ENCODE peak calls at places on chromosomes 2 and 18, in eight cellular contexts. O is heart left ventricle, X is A549, S is body of pancreas, Z is right lobe of liver, F is GM12878, H is IMR-90, G is HepG2. V is an unnamed sample.

GRCh38 chr2:208101716-208102631 is 22.4 kb downstream of the CRYGD start:
- ATAC-seq in O (peak; percentile 47), X (peak; percentile 87), S (no peak), Z (peak; percentile 84), F (no peak), H (peak; percentile 79), G (peak; percentile 79), V (no peak)

GRCh38 chr18:77025123-77025522 is 107.5 kb downstream of the MBP start:
- ATAC-seq in O (no peak), X (no peak), S (no peak), Z (no peak), F (no peak), H (no peak), G (no peak), V (no peak)

GRCh38 chr2:72788756-72789155 is 37.1 kb downstream of the EXOC6B start:
- ATAC-seq in O (peak; percentile 80), X (peak; percentile 58), S (no peak), Z (peak; percentile 24), F (no peak), H (peak; percentile 75), G (no peak), V (peak; percentile 58)

GRCh38 chr2:106323337-106324013 is 129.4 kb upstream of the UXS1 start:
- ATAC-seq in O (no peak), X (no peak), S (no peak), Z (no peak), F (no peak), H (no peak), G (no peak), V (no peak)

GRCh38 chr18:62767321-62767720 is 52.0 kb downstream of the PHLPP1 start:
- ATAC-seq in O (no peak), X (no peak), S (peak; percentile 78), Z (peak; percentile 62), F (peak; percentile 32), H (peak; percentile 29), G (no peak), V (no peak)

GRCh38 chr2:106363788-106364187 is 104.4 kb downstream of the RGPD3 start:
- ATAC-seq in O (no peak), X (no peak), S (no peak), Z (no peak), F (no peak), H (no peak), G (no peak), V (no peak)

GRCh38 chr18:80148316-80149199 is 39.5 kb downstream of the ADNP2 start:
- ATAC-seq in O (peak; percentile 38), X (no peak), S (peak; percentile 43), Z (peak; percentile 22), F (no peak), H (no peak), G (peak; percentile 16), V (no peak)

GRCh38 chr2:38610851-38611801 is 8.4 kb upstream of the HNRNPLL start:
- ATAC-seq in O (no peak), X (no peak), S (no peak), Z (peak; percentile 80), F (peak; percentile 87), H (peak; percentile 44), G (peak; percentile 93), V (no peak)

GRCh38 chr2:73730810-73731209 is 6.3 kb downstream of the TPRKB start:
- ATAC-seq in O (peak; percentile 93), X (no peak), S (no peak), Z (no peak), F (no peak), H (no peak), G (no peak), V (no peak)

GRCh38 chr2:113283704-113284284 is 5.1 kb upstream of the PAX8 start:
- ATAC-seq in O (peak; percentile 88), X (peak; percentile 93), S (peak; percentile 72), Z (peak; percentile 59), F (no peak), H (peak; percentile 95), G (peak; percentile 16), V (peak; percentile 93)

GRCh38 chr2:240930096-240930630 is 24.0 kb downstream of the CROCC2 start:
- ATAC-seq in O (no peak), X (no peak), S (no peak), Z (no peak), F (no peak), H (no peak), G (no peak), V (no peak)

GRCh38 chr2:164675027-164675426 is 53.7 kb upstream of the GRB14 start:
- ATAC-seq in O (no peak), X (no peak), S (no peak), Z (peak; percentile 96), F (no peak), H (no peak), G (peak; percentile 42), V (no peak)

GRCh38 chr2:48696881-48697280 is 58.6 kb downstream of the LHCGR start:
- ATAC-seq in O (no peak), X (no peak), S (no peak), Z (no peak), F (no peak), H (no peak), G (no peak), V (no peak)

GRCh38 chr2:48693066-48693465 is 62.5 kb downstream of the LHCGR start:
- ATAC-seq in O (no peak), X (no peak), S (no peak), Z (no peak), F (no peak), H (no peak), G (no peak), V (no peak)

GRCh38 chr2:48693645-48694044 is 61.9 kb downstream of the LHCGR start:
- ATAC-seq in O (no peak), X (no peak), S (no peak), Z (no peak), F (no peak), H (peak; percentile 55), G (no peak), V (no peak)

GRCh38 chr2:48694143-48694542 is 61.4 kb downstream of the LHCGR start:
- ATAC-seq in O (no peak), X (no peak), S (no peak), Z (no peak), F (no peak), H (peak; percentile 83), G (peak; percentile 41), V (no peak)

GRCh38 chr2:48695991-48696390 is 59.5 kb downstream of the LHCGR start:
- ATAC-seq in O (no peak), X (no peak), S (no peak), Z (no peak), F (no peak), H (no peak), G (no peak), V (no peak)
- TF ChIP-seq POLR2A in O (no peak), X (no peak), S (no peak), Z (no peak), F (no peak), H (no peak), G (no peak), V (no peak)

GRCh38 chr2:20698916-20699613 is 32.1 kb downstream of the GDF7 start:
- ATAC-seq in O (peak; percentile 24), X (no peak), S (no peak), Z (peak; percentile 22), F (no peak), H (peak; percentile 25), G (no peak), V (no peak)
- H3K27ac ChIP-seq in O (no peak overlapping the region), X (no peak overlapping the region), S (no peak overlapping the region), Z (peak overlapping the region; percentile 29), F (no peak overlapping the region), H (no peak overlapping the region), G (no peak overlapping the region), V (no peak overlapping the region)

GRCh38 chr2:152175012-152175367 is 573 bp downstream of the STAM2 start:
- ATAC-seq in O (no peak), X (peak; percentile 42), S (no peak), Z (peak; percentile 1), F (peak; percentile 50), H (peak; percentile 2), G (peak; percentile 17), V (no peak)

GRCh38 chr2:152176113-152176714 is 651 bp upstream of the STAM2 start:
- ATAC-seq in O (peak; percentile 5), X (peak; percentile 44), S (peak; percentile 1), Z (peak; percentile 1), F (peak; percentile 23), H (peak; percentile 2), G (peak; percentile 54), V (peak; percentile 3)

GRCh38 chr2:152171733-152172132 is 3.8 kb downstream of the STAM2 start:
- ATAC-seq in O (no peak), X (peak; percentile 17), S (peak; percentile 36), Z (no peak), F (no peak), H (no peak), G (no peak), V (no peak)

GRCh38 chr2:152174574-152174973 is 989 bp downstream of the STAM2 start:
- ATAC-seq in O (no peak), X (no peak), S (no peak), Z (no peak), F (peak; percentile 4), H (no peak), G (no peak), V (no peak)

DNA sequence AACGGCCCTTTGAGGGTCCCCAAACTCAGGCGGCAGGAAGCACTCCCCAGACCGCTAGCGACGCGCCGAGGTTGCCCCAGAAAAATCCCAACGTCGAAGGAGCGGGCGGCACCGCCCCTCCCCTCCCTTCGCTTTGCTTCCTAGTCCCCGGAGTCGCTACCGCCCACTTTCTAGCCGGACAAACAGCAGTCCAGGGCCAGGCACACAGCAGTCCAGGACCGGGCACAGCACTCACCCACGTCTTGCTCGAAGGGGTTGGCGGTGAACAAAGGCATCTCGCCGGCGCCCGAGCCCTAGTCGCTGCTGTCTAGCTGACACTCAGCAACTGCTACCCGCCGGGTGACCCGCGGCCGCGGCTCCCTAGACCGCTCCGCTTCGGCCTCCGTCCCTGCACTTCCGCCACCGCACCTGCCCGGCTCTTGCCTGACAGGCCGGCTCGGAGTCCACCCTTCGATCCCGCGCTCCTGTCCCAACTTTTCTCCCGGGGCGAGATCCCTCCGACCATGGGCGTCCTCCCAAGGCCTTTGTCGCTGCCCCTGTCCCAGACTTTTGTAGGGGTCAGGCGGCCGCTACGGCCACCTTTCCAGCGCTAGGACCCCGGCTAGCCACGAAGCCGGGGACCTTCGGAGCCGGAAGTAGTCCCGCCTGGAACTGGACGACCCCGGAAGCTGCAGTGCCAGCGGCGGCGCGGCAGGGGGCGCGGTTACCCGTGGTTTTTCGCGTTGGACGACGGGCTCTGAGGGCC is at the start of gene STAM2:
- ATAC-seq in O (peak; percentile 95), X (peak; percentile 91), S (peak; percentile 90), Z (peak; percentile 94), F (peak; percentile 85), H (peak; percentile 89), G (peak; percentile 92), V (peak; percentile 94)
- TF ChIP-seq POLR2A in O (peak; percentile 12), X (peak; percentile 84), S (peak; percentile 85), Z (peak; percentile 80), F (peak; percentile 93), H (peak; percentile 92), G (peak; percentile 96), V (peak; percentile 83)

DNA sequence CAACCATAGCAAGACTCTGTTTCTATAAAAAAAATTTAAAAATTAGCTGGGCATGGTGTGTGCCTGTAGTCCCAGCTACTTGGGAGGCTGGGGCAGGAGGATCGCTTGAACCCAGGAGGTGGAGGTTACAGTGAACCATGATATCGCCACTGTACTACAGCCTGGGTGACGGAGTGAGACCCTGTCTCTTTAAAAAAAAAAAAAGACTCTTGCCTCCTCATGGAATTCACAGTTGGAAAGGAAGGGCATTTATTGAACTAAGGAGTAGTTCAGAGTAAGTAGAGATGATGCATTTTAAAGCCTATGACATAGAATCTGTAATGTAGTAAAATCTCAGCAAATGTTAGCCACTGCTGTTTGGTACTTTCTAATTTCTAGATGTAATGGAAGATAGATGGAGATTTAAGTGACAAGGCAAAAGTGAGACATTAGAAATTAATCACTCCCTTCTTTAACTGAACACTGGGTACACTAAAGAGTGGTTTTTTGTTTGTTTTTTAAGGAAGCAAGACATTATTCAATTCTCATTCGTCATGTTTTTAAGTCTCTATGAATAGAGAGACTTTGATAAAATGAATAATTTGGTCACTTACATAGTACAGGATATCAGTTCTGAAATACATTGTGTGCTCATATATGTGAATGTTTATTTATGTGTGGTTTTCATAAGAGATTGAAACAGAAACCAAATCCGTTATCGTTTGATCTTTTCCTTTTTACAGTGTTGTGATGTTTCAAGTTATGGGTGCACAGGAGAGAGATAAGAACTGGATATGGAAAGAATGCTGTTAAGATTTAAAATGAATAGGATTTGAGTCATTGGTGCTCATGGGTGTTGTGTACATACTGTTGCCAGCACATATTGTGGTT is 186.1 kb upstream of the STON1 start:
- ATAC-seq in O (peak; percentile 36), X (peak; percentile 88), S (peak; percentile 6), Z (peak; percentile 44), F (peak; percentile 89), H (peak; percentile 91), G (peak; percentile 73), V (no peak)
- H3K27ac ChIP-seq in O (peak overlapping the region; percentile 6), X (peak overlapping the region; percentile 84), S (no peak overlapping the region), Z (peak overlapping the region; percentile 67), F (peak overlapping the region; percentile 35), H (peak overlapping the region; percentile 78), G (peak overlapping the region; percentile 77), V (peak overlapping the region; percentile 44)

V was measured in gastroesophageal sphincter.